ENCODE peak calls at places on chromosomes 6 and 20, in six cellular contexts. W is AG08395; X is activated CD8-positive, alpha-beta memory T cell treated with anti-CD3 and anti-CD28 coated beads for 48 hours; Q is NCI-H2081; L is NCI-H1417 treated with DMSO at 0.1 percent for 48 hours; C is T-helper 2 cell. B is an unnamed sample.

GRCh38 chr20:49747707-49748524 is 34.2 kb upstream of the B4GALT5 start:
- DNase-seq in W (peak), X (no peak), Q (no peak), L (no peak), C (no peak), B (peak)

GRCh38 chr6:10151144-10151915 is 263.5 kb downstream of the TFAP2A start:
- DNase-seq in W (no peak), X (no peak), Q (peak), L (no peak), C (no peak), B (peak)

GRCh38 chr6:143743256-143744166 is 65.7 kb downstream of the PHACTR2 start:
- DNase-seq in W (peak), X (no peak), Q (no peak), L (peak), C (no peak), B (no peak)

GRCh38 chr6:163707385-163708355 is 293.2 kb downstream of the QKI start:
- DNase-seq in W (peak), X (no peak), Q (no peak), L (no peak), C (no peak), B (no peak)

GRCh38 chr6:7998103-7998725 is 66.0 kb downstream of the BLOC1S5 start:
- DNase-seq in W (no peak), X (no peak), Q (no peak), L (no peak), C (no peak), B (no peak)

GRCh38 chr6:130215526-130215925 is 7.2 kb downstream of the SAMD3 start:
- DNase-seq in W (no peak), X (no peak), Q (no peak), L (no peak), C (peak), B (no peak)

GRCh38 chr6:109010703-109011102 is 83.9 kb downstream of the SESN1 start:
- DNase-seq in W (no peak), X (no peak), Q (peak), L (peak), C (no peak), B (no peak)

GRCh38 chr6:52495859-52496396 is 75.8 kb downstream of the EFHC1 start:
- DNase-seq in W (no peak), X (no peak), Q (peak), L (no peak), C (no peak), B (no peak)

B was measured in brain microvascular endothelial cell.